ENCODE peak calls at places on chromosomes 1 and 21, in nine cellular contexts. P is CD8-positive, alpha-beta memory T cell; R is GM23248; B is right cardiac atrium; F is OCI-LY7; T is uterus; N is left ventricle myocardium inferior; E is CD8-positive, alpha-beta T cell; Q is naive thymus-derived CD4-positive, alpha-beta T cell. L is an unnamed sample.

GRCh38 chr1:9626201-9626608 is 25.3 kb upstream of the PIK3CD start:
- DNase-seq in B (no peak), Q (no peak), T (no peak), F (peak), E (no peak), P (no peak), R (no peak), N (no peak), L (no peak)

GRCh38 chr1:159012495-159012894 is 2.8 kb downstream of the IFI16 start:
- DNase-seq in Q (no peak), P (peak), R (peak), T (no peak), E (peak), B (no peak), F (peak), N (no peak), L (no peak)

GRCh38 chr1:152347116-152347728 is 12.6 kb downstream of the FLG2 start:
- DNase-seq in R (peak), F (peak), T (no peak), P (peak), B (no peak), E (peak), Q (no peak), N (no peak), L (no peak)

GRCh38 chr1:201345081-201345355 is 32.5 kb downstream of the TNNT2 start:
- DNase-seq in R (no peak), F (no peak), T (no peak), N (no peak), P (no peak), E (no peak), B (no peak), Q (no peak), L (no peak)

GRCh38 chr1:53654216-53655210 is 84.5 kb downstream of the GLIS1 start:
- DNase-seq in Q (no peak), B (no peak), T (no peak), F (no peak), P (no peak), E (no peak), R (peak), N (no peak), L (no peak)

GRCh38 chr1:169886422-169886821 is 7.3 kb downstream of the SCYL3 start:
- DNase-seq in E (no peak), Q (no peak), P (no peak), F (no peak), N (no peak), R (no peak), T (no peak), B (no peak), L (no peak)

GRCh38 chr1:231162970-231163830 is 1.3 kb downstream of the TRIM67 start:
- DNase-seq in T (no peak), B (no peak), R (peak), N (no peak), E (no peak), Q (no peak), P (no peak), F (no peak), L (no peak)

GRCh38 chr1:21909787-21910503 is 27.2 kb downstream of the HSPG2 start:
- DNase-seq in T (peak), B (peak), F (no peak), Q (no peak), R (peak), P (peak), N (peak), E (peak), L (no peak)

GRCh38 chr1:48222501-48223242 is at the start of gene SLC5A9:
- DNase-seq in P (no peak), F (no peak), Q (no peak), R (no peak), B (no peak), T (no peak), E (no peak), N (no peak), L (no peak)

GRCh38 chr1:76824106-76824505 is 43.2 kb upstream of the ST6GALNAC5 start:
- DNase-seq in T (no peak), P (no peak), R (no peak), B (no peak), Q (no peak), F (no peak), E (no peak), N (no peak), L (no peak)

GRCh38 chr1:208731976-208732821 is 488.0 kb upstream of the PLXNA2 start:
- DNase-seq in N (no peak), B (no peak), F (no peak), R (no peak), E (no peak), P (no peak), Q (no peak), T (no peak), L (no peak)

GRCh38 chr1:208061627-208062026 is 150.7 kb upstream of the CD34 start:
- DNase-seq in P (no peak), Q (no peak), N (no peak), E (no peak), T (no peak), B (no peak), F (no peak), R (no peak), L (no peak)

GRCh38 chr1:147892216-147892615 is 10.4 kb upstream of the GJA8 start:
- DNase-seq in T (no peak), P (peak), E (no peak), F (peak), B (no peak), R (peak), Q (no peak), N (no peak), L (no peak)

GRCh38 chr1:2602866-2603520 is 16.4 kb downstream of the PRXL2B start:
- DNase-seq in B (peak), Q (no peak), P (no peak), R (no peak), N (no peak), T (no peak), E (no peak), F (no peak), L (no peak)

GRCh38 chr1:71413441-71414170 is 332.8 kb upstream of the ZRANB2 start:
- DNase-seq in E (no peak), R (peak), P (no peak), F (no peak), Q (no peak), T (no peak), N (no peak), B (no peak), L (no peak)

GRCh38 chr1:204711103-204711946 is 25.8 kb upstream of the LRRN2 start:
- DNase-seq in F (no peak), R (no peak), T (no peak), B (no peak), Q (no peak), P (no peak), E (no peak), N (no peak), L (no peak)

GRCh38 chr1:215637041-215637573 is 70.0 kb downstream of the KCTD3 start:
- DNase-seq in B (peak), P (no peak), E (no peak), F (no peak), Q (no peak), R (peak), N (no peak), T (no peak), L (peak)

GRCh38 chr1:162697140-162697895 is 65.1 kb downstream of the DDR2 start:
- DNase-seq in T (no peak), R (no peak), Q (no peak), B (no peak), N (no peak), F (no peak), P (no peak), E (no peak), L (no peak)

GRCh38 chr1:64836792-64837191 is 91.9 kb downstream of the RAVER2 start:
- DNase-seq in Q (no peak), N (no peak), B (no peak), T (no peak), P (no peak), F (no peak), R (no peak), E (no peak), L (no peak)

GRCh38 chr1:230066466-230067404 is at the start of gene GALNT2:
- DNase-seq in F (peak), E (peak), R (peak), Q (peak), T (peak), P (peak), N (peak), B (peak), L (peak)

GRCh38 chr1:36207339-36207738 is 16.9 kb upstream of the THRAP3 start:
- DNase-seq in N (peak), T (peak), Q (no peak), F (peak), R (peak), B (peak), E (no peak), P (no peak), L (peak)

GRCh38 chr1:32997381-32997891 is 32.8 kb upstream of the RNF19B start:
- DNase-seq in N (no peak), P (no peak), B (no peak), Q (no peak), T (no peak), E (no peak), R (peak), F (no peak), L (no peak)

GRCh38 chr1:89528382-89528780 is 3.8 kb downstream of the LRRC8B start:
- DNase-seq in E (no peak), F (no peak), Q (no peak), B (no peak), T (no peak), P (no peak), N (no peak), R (no peak), L (no peak)

GRCh38 chr21:32476661-32477423 is 64.3 kb downstream of the EVA1C start:
- DNase-seq in E (no peak), F (no peak), N (no peak), B (no peak), P (no peak), Q (no peak), T (peak), R (no peak), L (no peak)

DNA sequence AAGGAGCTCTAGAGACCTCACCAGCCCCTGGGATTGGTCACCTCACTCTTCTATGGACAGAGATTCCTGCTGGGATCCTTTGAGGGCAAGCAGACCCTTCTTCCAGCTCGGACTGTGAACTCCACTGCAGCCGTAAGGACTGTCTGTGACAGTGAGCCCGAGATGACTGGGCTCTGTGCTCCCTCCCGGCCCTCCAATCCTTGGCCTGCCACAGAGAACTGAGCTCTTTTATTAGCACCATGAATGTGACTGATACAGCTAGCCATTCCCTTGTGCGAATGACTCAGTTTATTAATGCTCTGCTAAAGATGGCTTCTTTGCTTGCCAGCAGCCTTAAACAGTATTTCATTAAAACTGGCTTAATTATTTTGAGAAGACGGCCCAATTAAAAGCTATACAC is 194.6 kb upstream of the LMO4 start:
- DNase-seq in P (no peak), B (peak), E (no peak), R (peak), F (no peak), N (no peak), T (no peak), Q (no peak), L (no peak)
- H3K27ac ChIP-seq in P (no peak), B (peak), E (no peak), R (no peak), F (no peak), N (peak), T (no peak), Q (no peak), L (peak)

DNA sequence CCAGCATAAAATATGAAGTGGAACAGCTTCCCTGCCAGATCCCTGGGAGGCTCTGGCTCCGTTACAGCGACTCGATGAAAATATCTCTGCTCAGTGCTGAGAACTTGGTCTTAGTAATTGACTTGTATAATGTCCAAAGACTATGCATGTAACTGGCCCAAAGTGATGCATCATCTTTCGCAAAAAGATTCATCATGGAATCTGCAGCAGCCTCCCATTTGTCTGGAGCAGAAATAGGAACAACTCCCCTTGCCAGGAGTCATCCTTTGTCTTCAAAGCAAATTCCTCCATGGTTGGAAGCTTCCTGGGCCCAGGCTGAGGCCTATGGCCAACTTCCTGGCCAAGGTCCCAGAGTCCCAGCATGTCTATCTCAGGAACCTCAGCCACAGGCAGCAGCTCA is 16.9 kb upstream of the SLC6A17 start:
- DNase-seq in R (peak), F (no peak), E (no peak), N (no peak), P (no peak), T (no peak), B (no peak), Q (no peak), L (no peak)
- H3K27ac ChIP-seq in R (peak), F (no peak), E (no peak), N (no peak), P (no peak), T (no peak), B (no peak), Q (no peak), L (no peak)

DNA sequence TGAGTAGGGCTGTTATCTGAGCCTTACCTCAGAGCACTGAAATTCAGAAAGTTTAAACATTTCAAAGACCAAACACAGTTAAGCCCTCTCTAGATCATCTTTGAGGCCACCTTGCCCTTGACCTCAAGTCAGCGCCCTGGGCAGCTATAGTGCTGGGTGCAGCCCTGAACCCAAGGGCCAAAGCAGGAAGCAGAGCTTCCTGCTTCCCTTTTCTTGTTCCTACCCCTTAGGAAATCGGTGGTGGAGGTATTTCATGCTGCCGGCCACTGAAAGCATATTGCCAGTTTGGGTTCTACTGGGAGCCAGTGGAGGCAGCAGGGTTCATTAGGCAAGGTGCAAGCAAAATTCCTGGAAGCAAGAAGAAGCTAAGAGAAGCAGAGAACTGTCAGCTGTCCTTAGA is 26.1 kb downstream of the CD244 start:
- DNase-seq in P (no peak), T (no peak), Q (no peak), N (no peak), E (no peak), F (no peak), B (no peak), R (no peak), L (no peak)
- H3K27ac ChIP-seq in P (no peak), T (no peak), Q (peak), N (peak), E (peak), F (peak), B (no peak), R (no peak), L (no peak)

GRCh38 chr21:35651166-35651565 is 409.2 kb downstream of the SETD4 start:
- DNase-seq in B (no peak), R (no peak), F (no peak), E (no peak), Q (no peak), N (no peak), P (no peak), T (no peak), L (no peak)

GRCh38 chr21:35648512-35648911 is 411.8 kb downstream of the SETD4 start:
- DNase-seq in R (no peak), P (no peak), B (no peak), Q (no peak), F (no peak), E (no peak), T (no peak), N (no peak), L (no peak)

GRCh38 chr21:35646606-35647005 is 413.7 kb downstream of the SETD4 start:
- DNase-seq in T (no peak), P (no peak), B (no peak), N (no peak), R (peak), F (no peak), E (no peak), Q (no peak), L (no peak)

GRCh38 chr21:35652196-35652595 is 408.1 kb downstream of the SETD4 start:
- DNase-seq in F (no peak), B (no peak), P (no peak), E (no peak), Q (no peak), R (no peak), N (no peak), T (no peak), L (no peak)

GRCh38 chr21:35649186-35649585 is 411.1 kb downstream of the SETD4 start:
- DNase-seq in E (no peak), P (no peak), B (no peak), N (no peak), Q (no peak), F (no peak), R (peak), T (peak), L (no peak)
- H3K27ac ChIP-seq in E (no peak), P (no peak), B (no peak), N (no peak), Q (no peak), F (no peak), R (peak), T (no peak), L (no peak)

GRCh38 chr1:57158660-57159059 is 192.8 kb upstream of the C8B start:
- DNase-seq in N (no peak), B (no peak), E (no peak), P (no peak), R (peak), F (no peak), Q (no peak), T (no peak), L (no peak)
- H3K27ac ChIP-seq in N (no peak), B (no peak), E (no peak), P (no peak), R (no peak), F (no peak), Q (no peak), T (no peak), L (no peak)

GRCh38 chr1:37605061-37605650 is 9.4 kb upstream of the GNL2 start:
- DNase-seq in P (no peak), E (no peak), B (no peak), N (no peak), Q (no peak), T (no peak), R (no peak), F (no peak), L (no peak)

GRCh38 chr1:37602750-37603694 is 7.3 kb upstream of the GNL2 start:
- DNase-seq in B (no peak), Q (no peak), P (peak), F (peak), R (peak), T (no peak), E (peak), N (no peak), L (no peak)

GRCh38 chr1:37609002-37609401 is 13.3 kb upstream of the GNL2 start:
- DNase-seq in T (no peak), E (no peak), P (no peak), Q (no peak), B (no peak), R (no peak), N (no peak), F (no peak), L (no peak)

GRCh38 chr1:37606481-37607263 is 10.9 kb upstream of the GNL2 start:
- DNase-seq in T (peak), N (no peak), Q (no peak), B (no peak), R (peak), E (no peak), P (no peak), F (no peak), L (no peak)

GRCh38 chr1:37605806-37606474 is 10.2 kb upstream of the GNL2 start:
- DNase-seq in E (no peak), F (no peak), T (peak), R (peak), N (no peak), P (no peak), Q (no peak), B (no peak), L (no peak)
- H3K27ac ChIP-seq in E (no peak), F (no peak), T (peak), R (peak), N (no peak), P (no peak), Q (no peak), B (no peak), L (no peak)

GRCh38 chr1:245825128-245825901 is 670.5 kb downstream of the KIF26B start:
- DNase-seq in T (no peak), N (no peak), Q (no peak), P (no peak), F (no peak), R (peak), B (no peak), E (no peak), L (no peak)

GRCh38 chr1:245827306-245827705 is 672.5 kb downstream of the KIF26B start:
- DNase-seq in R (no peak), Q (no peak), E (no peak), F (no peak), T (no peak), B (no peak), N (no peak), P (no peak), L (no peak)

GRCh38 chr1:245823408-245824147 is 668.8 kb downstream of the KIF26B start:
- DNase-seq in R (peak), P (no peak), T (no peak), F (no peak), N (no peak), B (no peak), E (no peak), Q (no peak), L (no peak)

GRCh38 chr1:245822997-245823396 is 668.2 kb downstream of the KIF26B start:
- DNase-seq in T (peak), N (no peak), E (no peak), R (peak), B (no peak), P (no peak), F (no peak), Q (no peak), L (no peak)
- H3K27ac ChIP-seq in T (no peak), N (no peak), E (no peak), R (peak), B (no peak), P (no peak), F (no peak), Q (no peak), L (no peak)

GRCh38 chr1:31660871-31661455 is 16.3 kb upstream of the PEF1 start:
- DNase-seq in N (no peak), E (no peak), B (no peak), F (no peak), P (no peak), R (no peak), T (no peak), Q (no peak), L (no peak)

GRCh38 chr1:31659889-31660288 is 15.2 kb upstream of the PEF1 start:
- DNase-seq in E (no peak), N (no peak), R (no peak), B (no peak), F (no peak), T (no peak), P (no peak), Q (no peak), L (no peak)

GRCh38 chr1:31657020-31657804 is 12.5 kb upstream of the PEF1 start:
- DNase-seq in R (no peak), P (no peak), F (no peak), B (no peak), T (no peak), N (no peak), E (no peak), Q (no peak), L (no peak)

GRCh38 chr1:31657972-31658510 is 13.4 kb upstream of the PEF1 start:
- DNase-seq in N (no peak), R (no peak), F (no peak), E (no peak), T (no peak), Q (no peak), B (no peak), P (no peak), L (no peak)

GRCh38 chr1:31658721-31659120 is 14.0 kb upstream of the PEF1 start:
- DNase-seq in R (no peak), P (no peak), E (no peak), T (no peak), F (no peak), Q (no peak), B (no peak), N (no peak), L (no peak)
- H3K27ac ChIP-seq in R (no peak), P (no peak), E (no peak), T (no peak), F (no peak), Q (no peak), B (no peak), N (no peak), L (no peak)

GRCh38 chr1:59317343-59317742 is 20.4 kb downstream of the FGGY start:
- DNase-seq in B (no peak), P (no peak), T (no peak), F (no peak), R (no peak), N (no peak), Q (no peak), E (no peak), L (no peak)

GRCh38 chr1:59314776-59315528 is 18.1 kb downstream of the FGGY start:
- DNase-seq in N (no peak), F (no peak), E (no peak), P (no peak), B (no peak), T (no peak), Q (no peak), R (peak), L (no peak)

GRCh38 chr1:59317780-59318179 is 20.9 kb downstream of the FGGY start:
- DNase-seq in N (no peak), T (no peak), E (no peak), F (no peak), Q (no peak), P (no peak), R (no peak), B (no peak), L (no peak)

GRCh38 chr1:59316497-59317128 is 19.7 kb downstream of the FGGY start:
- DNase-seq in N (no peak), F (no peak), P (no peak), Q (no peak), B (no peak), T (no peak), R (peak), E (no peak), L (no peak)

GRCh38 chr1:59315529-59316433 is 18.9 kb downstream of the FGGY start:
- DNase-seq in B (no peak), Q (no peak), F (no peak), E (no peak), N (no peak), R (peak), T (no peak), P (no peak), L (no peak)
- H3K27ac ChIP-seq in B (no peak), Q (no peak), F (no peak), E (no peak), N (peak), R (no peak), T (peak), P (no peak), L (no peak)